ENCODE peak calls at places on chromosomes 4 and X, in nine cellular contexts. I is tibial nerve; T is EH; B is NCI-H1105; S is stimulated activated CD4-positive, alpha-beta T cell treated with anti-CD3 and anti-CD28 coated beads, Interleukin-1b, Interleukin-23, amount 100 ng/mL, for 48 hours; L is HCEC 1CT; A is dorsolateral prefrontal cortex; J is progenitor cell of endocrine pancreas; G is ELR. U is an unnamed sample.

GRCh38 chr4:107258359-107258758 is 222.2 kb upstream of the DKK2 start:
- DNase-seq in I (no peak), L (peak), S (no peak), T (peak), A (no peak), G (peak), J (no peak), B (no peak), U (peak)

GRCh38 chrX:140701480-140701879 is 8.1 kb upstream of the LINC00632 start:
- DNase-seq in J (no peak), G (peak), S (no peak), T (peak), I (peak), L (peak), A (no peak), B (no peak), U (peak)

GRCh38 chr4:4461850-4462249 is 74.9 kb downstream of the NSG1 start:
- DNase-seq in J (no peak), G (no peak), B (no peak), L (no peak), S (peak), I (no peak), A (no peak), T (no peak), U (no peak)

GRCh38 chr4:128844931-128845330 is 35.4 kb downstream of the JADE1 start:
- DNase-seq in I (peak), L (no peak), A (no peak), T (no peak), S (no peak), J (no peak), B (no peak), G (no peak), U (no peak)

GRCh38 chr4:61085534-61085933 is 114.6 kb upstream of the ADGRL3 start:
- DNase-seq in L (no peak), S (no peak), G (no peak), J (no peak), T (no peak), B (no peak), A (no peak), I (no peak), U (no peak)

GRCh38 chrX:24148535-24149345 is 789 bp upstream of the ZFX start:
- DNase-seq in A (no peak), L (peak), G (peak), I (no peak), B (no peak), J (no peak), T (peak), S (no peak), U (peak)

GRCh38 chr4:94466923-94467322 is 15.2 kb downstream of the PDLIM5 start:
- DNase-seq in S (no peak), B (no peak), J (no peak), L (no peak), A (no peak), I (no peak), G (no peak), T (no peak), U (no peak)

GRCh38 chrX:136047969-136048368 is 62.7 kb downstream of the SLC9A6 start:
- DNase-seq in S (no peak), I (no peak), J (no peak), G (peak), L (peak), T (peak), B (no peak), A (no peak), U (peak)

GRCh38 chrX:133749370-133749769 is 236.0 kb downstream of the GPC3 start:
- DNase-seq in L (no peak), T (peak), J (no peak), G (no peak), I (no peak), B (no peak), A (no peak), S (no peak), U (no peak)

GRCh38 chr4:2852481-2852881 is 8.8 kb downstream of the ADD1 start:
- DNase-seq in T (no peak), G (no peak), S (no peak), L (no peak), J (no peak), I (no peak), B (no peak), A (no peak), U (no peak)

U was measured in amniotic epithelial cell.